ENCODE peak calls at places on chromosomes 1 and 21, in ten cellular contexts. V is SK-N-SH; A is HCT116; D is esophagus muscularis mucosa; B is body of pancreas; X is tibial nerve; Q is cardiac muscle cell; G is stomach; E is CD8-positive, alpha-beta T cell; I is upper lobe of right lung. K is an unnamed sample. For H3K9me3, the result is how much of the 10 kb centered on the place peaks cover.

GRCh38 chr1:158121604-158122254 is 59.0 kb upstream of the CD1D start:
- DNase-seq in V (peak), A (peak), D (no peak), B (peak), X (no peak), Q (peak), G (no peak), E (peak), I (no peak), K (peak)

GRCh38 chr1:241611063-241611462 is 29.1 kb downstream of the CHML start:
- DNase-seq in V (peak), A (peak), D (no peak), B (no peak), X (peak), Q (peak), G (no peak), E (peak), I (no peak), K (peak)

GRCh38 chr1:163205513-163205912 is 2.8 kb upstream of the RGS5 start:
- DNase-seq in V (no peak), A (no peak), D (no peak), B (no peak), X (no peak), Q (no peak), G (no peak), E (no peak), I (no peak), K (no peak)

GRCh38 chr1:1364266-1364665 is 5.9 kb upstream of the MXRA8 start:
- DNase-seq in V (no peak), A (no peak), D (no peak), B (no peak), X (no peak), Q (no peak), G (no peak), E (no peak), I (no peak), K (no peak)

GRCh38 chr1:226939439-226940028 is 560 bp upstream of the COQ8A start:
- DNase-seq in V (peak), A (no peak), D (peak), B (peak), X (peak), Q (peak), G (peak), E (peak), I (peak), K (peak)

GRCh38 chr1:37325010-37325409 is 149.4 kb upstream of the ZC3H12A start:
- DNase-seq in V (no peak), A (no peak), D (no peak), B (no peak), X (no peak), Q (no peak), G (no peak), E (no peak), I (no peak), K (no peak)

GRCh38 chr1:63435136-63435535 is 67.7 kb downstream of the ALG6 start:
- DNase-seq in V (no peak), A (no peak), D (no peak), B (no peak), X (no peak), Q (no peak), G (no peak), E (no peak), I (no peak), K (no peak)

GRCh38 chr1:44076093-44076492 is 42.5 kb upstream of the KLF17 start:
- DNase-seq in V (no peak), A (no peak), D (no peak), B (no peak), X (no peak), Q (no peak), G (no peak), E (no peak), I (no peak), K (no peak)

GRCh38 chr1:117001254-117001927 is at the start of gene CD101:
- DNase-seq in V (no peak), A (no peak), D (no peak), B (no peak), X (no peak), Q (no peak), G (no peak), E (no peak), I (no peak), K (no peak)

GRCh38 chr1:203290261-203291089 is 14.8 kb upstream of the BTG2 start:
- DNase-seq in V (peak), A (no peak), D (peak), B (peak), X (peak), Q (peak), G (peak), E (peak), I (peak), K (peak)

GRCh38 chr1:177170756-177171535 is at the start of gene BRINP2:
- DNase-seq in V (peak), A (no peak), D (no peak), B (peak), X (no peak), Q (peak), G (peak), E (no peak), I (peak), K (peak)

GRCh38 chr1:1092890-1093609 is 18.9 kb upstream of the RNF223 start:
- DNase-seq in V (peak), A (no peak), D (no peak), B (no peak), X (no peak), Q (no peak), G (no peak), E (no peak), I (no peak), K (no peak)

GRCh38 chr21:39114871-39115658 is 68.2 kb downstream of the PSMG1 start:
- DNase-seq in V (no peak), A (no peak), D (no peak), B (no peak), X (no peak), Q (no peak), G (no peak), E (no peak), I (no peak), K (no peak)

GRCh38 chr1:51330331-51331201 is at the start of gene TTC39A:
- DNase-seq in V (peak), A (no peak), D (no peak), B (no peak), X (no peak), Q (peak), G (peak), E (no peak), I (no peak), K (peak)

GRCh38 chr1:209176866-209177430 is 406.6 kb upstream of the CAMK1G start:
- DNase-seq in V (no peak), A (no peak), D (no peak), B (no peak), X (no peak), Q (no peak), G (no peak), E (no peak), I (no peak), K (no peak)

GRCh38 chr1:24015226-24016210 is 35.4 kb upstream of the SRSF10 start:
- DNase-seq in V (no peak), A (no peak), D (no peak), B (no peak), X (peak), Q (no peak), G (no peak), E (no peak), I (no peak), K (no peak)

GRCh38 chr1:186722711-186723309 is 42.6 kb upstream of the PTGS2 start:
- DNase-seq in V (peak), A (peak), D (no peak), B (peak), X (peak), Q (peak), G (no peak), E (no peak), I (no peak), K (peak)

GRCh38 chr1:1290238-1290731 is 10.0 kb downstream of the SCNN1D start:
- DNase-seq in V (peak), A (no peak), D (no peak), B (peak), X (no peak), Q (peak), G (peak), E (peak), I (peak), K (peak)

GRCh38 chr1:25810341-25811299 is 9.1 kb upstream of the MTFR1L start:
- DNase-seq in V (peak), A (no peak), D (peak), B (peak), X (peak), Q (peak), G (peak), E (peak), I (peak), K (peak)

GRCh38 chr1:111989531-111990025 is at the start of gene KCND3:
- DNase-seq in V (peak), A (no peak), D (no peak), B (peak), X (no peak), Q (peak), G (peak), E (no peak), I (peak), K (no peak)

GRCh38 chr1:59393211-59394180 is 96.6 kb downstream of the FGGY start:
- DNase-seq in V (no peak), A (no peak), D (peak), B (peak), X (peak), Q (peak), G (peak), E (no peak), I (no peak), K (peak)

GRCh38 chr1:94514095-94514727 is 27.3 kb downstream of the F3 start:
- DNase-seq in V (peak), A (peak), D (no peak), B (peak), X (peak), Q (peak), G (no peak), E (no peak), I (no peak), K (peak)

GRCh38 chr1:100539836-100540536 is 2.0 kb downstream of the GPR88 start:
- DNase-seq in V (peak), A (no peak), D (no peak), B (peak), X (no peak), Q (peak), G (no peak), E (no peak), I (peak), K (peak)

GRCh38 chr1:178339834-178340233 is 156.9 kb downstream of the CLEC20A start:
- DNase-seq in V (no peak), A (no peak), D (no peak), B (no peak), X (no peak), Q (no peak), G (no peak), E (no peak), I (no peak), K (no peak)

GRCh38 chr1:178341218-178341956 is 155.4 kb downstream of the CLEC20A start:
- DNase-seq in V (peak), A (peak), D (no peak), B (peak), X (peak), Q (peak), G (peak), E (no peak), I (peak), K (no peak)

GRCh38 chr1:178345238-178345637 is 151.5 kb downstream of the CLEC20A start:
- DNase-seq in V (no peak), A (no peak), D (no peak), B (no peak), X (no peak), Q (no peak), G (no peak), E (no peak), I (no peak), K (no peak)

GRCh38 chr1:178345821-178346220 is 150.9 kb downstream of the CLEC20A start:
- DNase-seq in V (no peak), A (no peak), D (no peak), B (no peak), X (no peak), Q (no peak), G (no peak), E (no peak), I (no peak), K (no peak)

GRCh38 chr1:178344513-178345077 is 152.2 kb downstream of the CLEC20A start:
- DNase-seq in V (peak), A (peak), D (no peak), B (peak), X (no peak), Q (peak), G (no peak), E (no peak), I (no peak), K (no peak)
- TF ChIP-seq CTCF in V (peak), A (peak), D (peak), B (peak), X (no peak), Q (peak), G (peak), E (no peak), I (peak), K (no peak)

GRCh38 chr21:23950344-23950743 is 1656.9 kb downstream of the MRPL39 start:
- DNase-seq in V (no peak), A (no peak), D (no peak), B (no peak), X (no peak), Q (no peak), G (no peak), E (no peak), I (no peak), K (no peak)

GRCh38 chr21:23951251-23951650 is 1656.0 kb downstream of the MRPL39 start:
- DNase-seq in V (no peak), A (no peak), D (no peak), B (no peak), X (no peak), Q (no peak), G (no peak), E (no peak), I (no peak), K (no peak)

GRCh38 chr21:23955130-23955873 is 1652.0 kb downstream of the MRPL39 start:
- DNase-seq in V (no peak), A (no peak), D (no peak), B (no peak), X (no peak), Q (no peak), G (no peak), E (no peak), I (no peak), K (no peak)

GRCh38 chr21:23949493-23949892 is 1657.8 kb downstream of the MRPL39 start:
- DNase-seq in V (no peak), A (no peak), D (no peak), B (no peak), X (no peak), Q (no peak), G (no peak), E (no peak), I (no peak), K (no peak)

DNA sequence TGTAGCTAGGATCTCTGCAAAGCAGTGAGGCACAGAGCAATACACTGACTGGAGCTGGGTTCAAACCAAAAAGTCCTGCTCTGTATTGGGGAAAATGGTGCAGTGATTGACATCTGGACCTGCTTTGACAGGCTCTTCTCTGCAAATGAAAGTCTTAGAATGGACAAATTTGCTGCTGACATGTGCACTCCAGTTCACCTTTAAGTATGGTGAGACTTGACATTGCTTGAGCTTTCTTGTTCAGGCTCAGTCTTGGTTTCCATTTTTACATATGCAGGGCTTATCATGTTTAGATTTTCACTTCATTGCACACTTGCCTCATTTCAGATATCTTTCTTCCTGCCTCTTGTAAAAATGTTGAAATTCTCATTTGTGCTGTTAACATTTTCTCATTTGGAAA is 1655.0 kb downstream of the MRPL39 start:
- DNase-seq in V (no peak), A (no peak), D (no peak), B (no peak), X (no peak), Q (no peak), G (no peak), E (no peak), I (no peak), K (no peak)
- H3K27ac ChIP-seq in V (no peak), A (no peak), D (no peak), B (no peak), X (no peak), Q (no peak), G (no peak), E (no peak), I (no peak), K (no peak)

DNA sequence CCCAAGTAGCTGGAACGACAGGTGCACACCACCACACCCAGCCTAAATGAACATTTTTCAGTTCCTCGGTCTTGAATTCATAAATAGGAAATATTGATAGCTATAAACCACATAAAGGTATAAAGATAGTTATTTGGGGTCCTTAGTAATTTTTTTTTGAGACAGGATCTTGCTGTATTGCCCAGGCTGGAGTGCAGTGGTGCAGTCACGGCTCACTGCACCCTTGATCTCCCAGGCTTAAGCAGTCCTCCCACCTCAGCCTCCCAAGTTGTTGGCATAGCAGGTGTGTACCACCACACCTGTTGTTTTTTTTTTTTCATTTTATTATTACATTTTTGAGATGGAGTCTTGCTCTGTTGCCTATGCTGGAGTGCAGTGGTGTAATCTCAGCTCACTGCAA is 3.7 kb upstream of the PPP1R15B start:
- DNase-seq in V (no peak), A (no peak), D (peak), B (no peak), X (no peak), Q (no peak), G (no peak), E (no peak), I (no peak), K (no peak)
- H3K9me3 ChIP-seq in V (under half), A (under half), D (under half), B (under half), X (under half), Q (under half), G (under half), E (under half), I (under half), K (under half)

GRCh38 chr21:29338256-29338655 is 39.5 kb downstream of the BACH1 start:
- DNase-seq in V (no peak), A (no peak), D (no peak), B (no peak), X (no peak), Q (no peak), G (no peak), E (no peak), I (no peak), K (no peak)

GRCh38 chr21:29334717-29335428 is 36.2 kb downstream of the BACH1 start:
- DNase-seq in V (no peak), A (no peak), D (no peak), B (no peak), X (no peak), Q (no peak), G (no peak), E (no peak), I (no peak), K (no peak)

GRCh38 chr21:29332461-29333354 is 34.0 kb downstream of the BACH1 start:
- DNase-seq in V (no peak), A (no peak), D (no peak), B (no peak), X (no peak), Q (no peak), G (no peak), E (no peak), I (no peak), K (no peak)

GRCh38 chr21:29333355-29333746 is 34.6 kb downstream of the BACH1 start:
- DNase-seq in V (no peak), A (no peak), D (no peak), B (no peak), X (no peak), Q (no peak), G (no peak), E (no peak), I (no peak), K (no peak)

GRCh38 chr21:29335720-29336119 is 37.0 kb downstream of the BACH1 start:
- DNase-seq in V (no peak), A (no peak), D (no peak), B (no peak), X (no peak), Q (no peak), G (no peak), E (no peak), I (no peak), K (no peak)
- TF ChIP-seq CTCF in V (peak), A (no peak), D (no peak), B (no peak), X (no peak), Q (no peak), G (no peak), E (no peak), I (no peak), K (peak)

DNA sequence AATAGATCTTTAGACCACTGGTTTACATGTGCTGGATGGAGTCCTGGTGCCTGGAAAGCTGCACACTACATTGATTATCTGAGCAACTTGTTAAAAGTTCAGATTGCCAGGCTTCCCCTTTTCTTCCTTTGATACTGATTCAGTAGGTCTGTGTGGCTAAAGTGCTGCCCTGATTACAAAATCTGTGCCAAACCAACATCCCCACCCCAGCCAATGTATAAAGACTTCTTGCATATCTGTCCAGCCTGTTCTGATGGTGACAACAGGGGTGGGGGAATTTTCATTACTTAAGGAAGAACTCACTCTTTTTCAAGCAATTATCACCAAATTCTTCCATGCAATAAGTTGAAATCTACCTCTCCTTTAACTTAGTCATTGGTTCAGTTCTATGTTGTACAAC is 135.5 kb downstream of the TNFSF18 start:
- DNase-seq in V (no peak), A (no peak), D (no peak), B (no peak), X (no peak), Q (no peak), G (no peak), E (no peak), I (no peak), K (no peak)
- H3K27ac ChIP-seq in V (peak), A (peak), D (peak), B (no peak), X (no peak), Q (no peak), G (no peak), E (no peak), I (no peak), K (no peak)

GRCh38 chr1:173469656-173470055 is 7.5 kb upstream of the PRDX6 start:
- DNase-seq in V (no peak), A (no peak), D (no peak), B (no peak), X (no peak), Q (no peak), G (no peak), E (no peak), I (no peak), K (no peak)

GRCh38 chr1:173470608-173471007 is 6.5 kb upstream of the PRDX6 start:
- DNase-seq in V (no peak), A (no peak), D (no peak), B (no peak), X (no peak), Q (no peak), G (no peak), E (no peak), I (no peak), K (no peak)

GRCh38 chr1:173467426-173467825 is 9.7 kb upstream of the PRDX6 start:
- DNase-seq in V (no peak), A (no peak), D (no peak), B (no peak), X (no peak), Q (no peak), G (no peak), E (no peak), I (no peak), K (no peak)
- H3K9me3 ChIP-seq in V (under half), A (under half), D (under half), B (under half), X (under half), Q (under half), G (under half), E (under half), I (under half), K (under half)

GRCh38 chr1:52748119-52748518 is 21.9 kb downstream of the ZYG11B start:
- DNase-seq in V (no peak), A (no peak), D (no peak), B (no peak), X (no peak), Q (no peak), G (no peak), E (no peak), I (no peak), K (no peak)
- TF ChIP-seq CTCF in V (peak), A (peak), D (peak), B (no peak), X (peak), Q (no peak), G (no peak), E (no peak), I (peak), K (no peak)